ENCODE peak calls at places on chromosomes 4 and X, in six cellular contexts. U, O, P, C, E and Z are unnamed samples.

GRCh38 chr4:84497220-84497834 is 1.8 kb downstream of the NKX6-1 start:
- DNase-seq in U (no peak), O (no peak), P (no peak), C (no peak), E (no peak), Z (no peak)

GRCh38 chr4:61431131-61431530 is 231.0 kb downstream of the ADGRL3 start:
- DNase-seq in U (no peak), O (no peak), P (no peak), C (no peak), E (no peak), Z (no peak)

GRCh38 chr4:54099959-54100606 is at the start of gene GSX2:
- DNase-seq in U (peak), O (peak), P (no peak), C (no peak), E (no peak), Z (no peak)

GRCh38 chr4:139629761-139630160 is 35.9 kb upstream of the MGST2 start:
- DNase-seq in U (no peak), O (no peak), P (no peak), C (no peak), E (no peak), Z (no peak)

GRCh38 chrX:40094900-40095587 is 2.7 kb downstream of the BCOR start:
- DNase-seq in U (no peak), O (no peak), P (no peak), C (no peak), E (no peak), Z (peak)

GRCh38 chr4:37383579-37384229 is 139.2 kb downstream of the NWD2 start:
- DNase-seq in U (peak), O (peak), P (peak), C (peak), E (peak), Z (peak)

GRCh38 chrX:16444353-16444752 is 205.6 kb upstream of the S100G start:
- DNase-seq in U (no peak), O (no peak), P (no peak), C (no peak), E (no peak), Z (peak)

GRCh38 chr4:87985097-87985886 is 9.8 kb downstream of the SPP1 start:
- DNase-seq in U (peak), O (peak), P (peak), C (peak), E (peak), Z (peak)

GRCh38 chrX:43741843-43742573 is 85.9 kb downstream of the MAOA start:
- DNase-seq in U (no peak), O (no peak), P (no peak), C (peak), E (no peak), Z (no peak)

GRCh38 chr4:125582302-125582701 is 267.5 kb downstream of the FAT4 start:
- DNase-seq in U (no peak), O (no peak), P (no peak), C (peak), E (no peak), Z (no peak)

GRCh38 chrX:39941332-39941920 is 156.3 kb downstream of the BCOR start:
- DNase-seq in U (no peak), O (no peak), P (no peak), C (no peak), E (no peak), Z (peak)

GRCh38 chr4:48162162-48162561 is 28.1 kb upstream of the TXK start:
- DNase-seq in U (no peak), O (no peak), P (no peak), C (peak), E (no peak), Z (no peak)

GRCh38 chr4:82050806-82051205 is 323.0 kb downstream of the HNRNPD start:
- DNase-seq in U (no peak), O (no peak), P (no peak), C (no peak), E (no peak), Z (no peak)

GRCh38 chr4:23036921-23037495 is 344.3 kb downstream of the GBA3 start:
- DNase-seq in U (no peak), O (no peak), P (no peak), C (no peak), E (no peak), Z (no peak)

GRCh38 chr4:75036046-75036445 is 103.1 kb downstream of the PARM1 start:
- DNase-seq in U (no peak), O (no peak), P (no peak), C (no peak), E (no peak), Z (no peak)

GRCh38 chrX:141341341-141341740 is 99.0 kb upstream of the SPANXC start:
- DNase-seq in U (no peak), O (no peak), P (no peak), C (peak), E (no peak), Z (no peak)

GRCh38 chrX:23656684-23657083 is 10.6 kb upstream of the PRDX4 start:
- DNase-seq in U (no peak), O (no peak), P (no peak), C (no peak), E (no peak), Z (no peak)

GRCh38 chr4:3817561-3817960 is 51.4 kb downstream of the ADRA2C start:
- DNase-seq in U (no peak), O (no peak), P (no peak), C (no peak), E (no peak), Z (no peak)

GRCh38 chrX:22373094-22373493 is 100.4 kb downstream of the CBLL2 start:
- DNase-seq in U (no peak), O (no peak), P (no peak), C (no peak), E (no peak), Z (no peak)

GRCh38 chr4:104163820-104164219 is 330.9 kb downstream of the CXXC4 start:
- DNase-seq in U (no peak), O (no peak), P (no peak), C (no peak), E (no peak), Z (no peak)

GRCh38 chr4:26709246-26709645 is 125.4 kb downstream of the TBC1D19 start:
- DNase-seq in U (no peak), O (no peak), P (no peak), C (no peak), E (no peak), Z (no peak)

GRCh38 chrX:100593142-100593541 is 8.4 kb downstream of the TNMD start:
- DNase-seq in U (no peak), O (no peak), P (no peak), C (no peak), E (no peak), Z (no peak)

GRCh38 chr4:140943887-140944515 is 187.8 kb upstream of the TBC1D9 start:
- DNase-seq in U (no peak), O (no peak), P (no peak), C (peak), E (no peak), Z (no peak)